ENCODE peak calls at places on chromosomes 6 and 20, in four cellular contexts. B is NCI-H1694, H is GF-D8, O is aorta. Z is an unnamed sample.

GRCh38 chr6:6105472-6106036 is 98.8 kb upstream of the NRN1 start:
- DNase-seq in B (no peak), H (no peak), O (no peak), Z (no peak)

GRCh38 chr20:17626217-17627007 is 55.6 kb downstream of the RRBP1 start:
- DNase-seq in B (no peak), H (no peak), O (peak), Z (no peak)

GRCh38 chr6:101392561-101393230 is 812 bp upstream of the GRIK2 start:
- DNase-seq in B (no peak), H (no peak), O (no peak), Z (no peak)

GRCh38 chr6:78599526-78599925 is 267.8 kb upstream of the IRAK1BP1 start:
- DNase-seq in B (no peak), H (no peak), O (no peak), Z (no peak)

GRCh38 chr6:89564752-89565427 is 73.7 kb downstream of the LYRM2 start:
- DNase-seq in B (no peak), H (no peak), O (no peak), Z (no peak)

GRCh38 chr20:36270744-36271638 is 34.7 kb downstream of the AAR2 start:
- DNase-seq in B (no peak), H (no peak), O (no peak), Z (no peak)

GRCh38 chr6:122028933-122029332 is 370.5 kb upstream of the HSF2 start:
- DNase-seq in B (no peak), H (no peak), O (no peak), Z (no peak)

GRCh38 chr20:44204156-44204831 is 6.3 kb downstream of the OSER1 start:
- DNase-seq in B (no peak), H (no peak), O (no peak), Z (no peak)

GRCh38 chr20:53736757-53737403 is 143.2 kb upstream of the ZNF217 start:
- DNase-seq in B (peak), H (peak), O (no peak), Z (no peak)

GRCh38 chr6:25590986-25591385 is 61.0 kb upstream of the SCGN start:
- DNase-seq in B (no peak), H (no peak), O (no peak), Z (no peak)

Z was measured in CD14-positive monocyte.